ENCODE peak calls at places on chromosomes 12 and 14, in six cellular contexts. S is esophagus squamous epithelium, V is HCT116, R is Peyer's patch, O is breast epithelium, N is A549. F is an unnamed sample.

GRCh38 chr12:127083028-127083949 is 1183.7 kb upstream of the TMEM132C start:
- DNase-seq in S (no peak), V (peak), R (peak), O (no peak), N (peak), F (peak)

GRCh38 chr14:70718383-70719123 is 76.8 kb downstream of the TTC9 start:
- DNase-seq in S (no peak), V (no peak), R (no peak), O (no peak), N (peak), F (no peak)

GRCh38 chr14:57057803-57058202 is 210.9 kb downstream of the EXOC5 start:
- DNase-seq in S (no peak), V (no peak), R (no peak), O (no peak), N (no peak), F (no peak)

GRCh38 chr14:53389207-53389606 is 236.1 kb upstream of the DDHD1 start:
- DNase-seq in S (no peak), V (no peak), R (no peak), O (no peak), N (no peak), F (no peak)

GRCh38 chr12:50488801-50489200 is 16.0 kb upstream of the DIP2B start:
- DNase-seq in S (no peak), V (no peak), R (no peak), O (no peak), N (no peak), F (no peak)

GRCh38 chr12:94795520-94795919 is 145.2 kb upstream of the TMCC3 start:
- DNase-seq in S (no peak), V (peak), R (no peak), O (no peak), N (peak), F (peak)

GRCh38 chr12:45893240-45893639 is 97.1 kb downstream of the SCAF11 start:
- DNase-seq in S (no peak), V (peak), R (no peak), O (no peak), N (peak), F (no peak)

GRCh38 chr12:116773276-116773731 is 35.2 kb downstream of the RNFT2 start:
- DNase-seq in S (no peak), V (peak), R (no peak), O (no peak), N (peak), F (no peak)

GRCh38 chr14:68820119-68820518 is 27.3 kb upstream of the ZFP36L1 start:
- DNase-seq in S (no peak), V (no peak), R (peak), O (peak), N (no peak), F (no peak)

GRCh38 chr12:4781212-4781611 is 61.0 kb downstream of the GALNT8 start:
- DNase-seq in S (no peak), V (no peak), R (no peak), O (no peak), N (no peak), F (no peak)

GRCh38 chr12:37543131-37543965 is 773.2 kb upstream of the ALG10B start:
- DNase-seq in S (no peak), V (no peak), R (no peak), O (no peak), N (no peak), F (no peak)

GRCh38 chr12:25438638-25439037 is 114.4 kb downstream of the LMNTD1 start:
- DNase-seq in S (no peak), V (no peak), R (no peak), O (no peak), N (no peak), F (no peak)

GRCh38 chr14:37384870-37385596 is 187.3 kb downstream of the MIPOL1 start:
- DNase-seq in S (no peak), V (no peak), R (no peak), O (no peak), N (peak), F (no peak)

GRCh38 chr12:109693160-109693559 is 20.5 kb upstream of the FAM222A start:
- DNase-seq in S (no peak), V (no peak), R (no peak), O (no peak), N (no peak), F (no peak)

GRCh38 chr14:99908653-99909250 is 115.5 kb downstream of the EML1 start:
- DNase-seq in S (no peak), V (no peak), R (no peak), O (no peak), N (no peak), F (no peak)

GRCh38 chr12:104670439-104671406 is 214.0 kb downstream of the CHST11 start:
- DNase-seq in S (no peak), V (peak), R (no peak), O (no peak), N (peak), F (no peak)

GRCh38 chr12:104669851-104670337 is 213.1 kb downstream of the CHST11 start:
- DNase-seq in S (no peak), V (no peak), R (peak), O (no peak), N (no peak), F (no peak)

GRCh38 chr12:104672096-104672445 is 215.3 kb downstream of the CHST11 start:
- DNase-seq in S (no peak), V (no peak), R (no peak), O (no peak), N (no peak), F (no peak)

GRCh38 chr12:104672501-104673265 is 215.9 kb downstream of the CHST11 start:
- DNase-seq in S (no peak), V (no peak), R (no peak), O (no peak), N (peak), F (peak)

DNA sequence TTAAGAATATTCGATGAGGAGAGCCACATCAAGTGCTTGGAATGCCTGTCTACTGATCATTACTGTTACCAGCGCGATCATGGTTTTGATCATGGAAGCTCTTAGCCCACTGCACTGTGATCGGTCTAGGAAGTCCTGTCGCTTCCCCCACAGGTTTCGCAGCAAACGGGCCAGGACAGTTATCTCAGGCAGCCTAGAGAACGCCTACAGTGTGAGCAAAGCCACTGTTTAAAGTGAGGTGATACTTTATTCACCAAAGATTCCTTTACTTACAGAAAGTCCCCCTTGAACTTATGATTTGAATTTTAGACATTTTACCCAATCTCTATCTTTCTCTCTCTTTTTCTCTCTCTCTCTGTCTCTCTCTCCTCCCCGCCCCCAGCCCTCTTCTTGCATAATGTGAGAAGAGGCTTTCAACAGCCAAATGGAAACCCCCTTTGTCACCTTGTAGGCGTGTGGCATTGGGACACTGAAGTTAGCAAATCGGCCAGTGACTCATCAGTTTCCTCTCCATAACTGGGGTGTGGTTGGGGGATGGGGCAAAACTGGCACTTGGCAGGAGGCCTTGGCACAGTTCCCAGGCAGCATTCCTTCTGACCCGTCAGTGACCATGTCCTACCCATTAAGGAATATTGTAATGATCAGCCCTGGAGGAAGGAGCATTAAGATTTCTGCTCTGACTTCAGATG is 214.8 kb downstream of the CHST11 start:
- DNase-seq in S (peak), V (peak), R (peak), O (peak), N (peak), F (peak)
- TF ChIP-seq POLR2A in S (no peak), V (no peak), R (no peak), O (no peak), N (no peak), F (no peak)

DNA sequence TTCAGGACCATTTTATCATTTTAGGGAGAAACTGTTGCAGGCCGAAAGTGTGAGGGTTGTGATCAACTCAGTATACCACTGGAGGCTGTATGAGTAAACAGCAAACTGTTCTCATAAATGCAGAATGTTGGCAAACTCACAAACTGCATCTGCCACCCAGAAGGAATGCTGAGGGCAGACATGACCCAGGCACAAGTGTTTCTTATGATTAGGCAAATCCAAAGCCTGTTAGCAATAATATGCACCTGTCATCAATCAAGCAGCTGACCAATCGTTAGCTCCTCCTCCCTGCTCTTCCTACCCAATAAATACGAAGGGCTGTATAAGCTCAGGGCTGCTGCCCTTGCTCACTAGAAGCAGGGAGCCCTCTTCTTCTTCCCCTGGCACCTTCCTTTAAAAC is 15.0 kb upstream of the CCDC175 start:
- DNase-seq in S (no peak), V (no peak), R (no peak), O (no peak), N (no peak), F (no peak)
- TF ChIP-seq POLR2A in S (no peak), V (no peak), R (no peak), O (no peak), N (no peak), F (no peak)

GRCh38 chr12:8779862-8780261 is 42.6 kb upstream of the A2ML1 start:
- DNase-seq in S (no peak), V (no peak), R (no peak), O (no peak), N (no peak), F (no peak)

GRCh38 chr12:8784464-8784863 is 38.0 kb upstream of the A2ML1 start:
- DNase-seq in S (no peak), V (no peak), R (no peak), O (no peak), N (no peak), F (no peak)

GRCh38 chr12:8779281-8779680 is 43.1 kb upstream of the A2ML1 start:
- DNase-seq in S (no peak), V (no peak), R (no peak), O (no peak), N (no peak), F (no peak)

GRCh38 chr12:8780389-8780788 is 42.0 kb upstream of the A2ML1 start:
- DNase-seq in S (no peak), V (peak), R (no peak), O (no peak), N (peak), F (no peak)

DNA sequence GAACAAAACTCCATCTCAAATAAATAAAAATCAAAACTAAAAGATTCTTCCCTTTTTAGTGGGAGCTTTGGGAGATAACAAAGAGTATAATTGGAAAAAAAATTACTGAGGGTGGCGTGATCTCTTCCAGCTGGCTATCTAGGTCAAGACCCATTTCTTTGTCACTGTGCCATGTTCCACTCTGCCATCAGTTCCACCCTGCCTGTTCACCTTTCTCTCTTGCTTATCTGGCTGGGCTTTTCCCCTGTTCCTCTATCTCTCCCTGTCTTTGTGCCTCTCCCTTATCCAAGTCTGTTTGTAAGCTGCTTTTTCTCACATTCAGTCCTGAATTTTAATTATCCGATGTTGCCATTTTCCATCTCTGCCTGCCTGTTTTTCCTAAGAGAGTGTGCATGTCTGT is 41.1 kb upstream of the A2ML1 start:
- DNase-seq in S (no peak), V (no peak), R (no peak), O (no peak), N (no peak), F (no peak)
- TF ChIP-seq POLR2A in S (no peak), V (no peak), R (no peak), O (no peak), N (no peak), F (no peak)

GRCh38 chr12:131894313-131894860 is at the start of gene ULK1:
- DNase-seq in S (peak), V (peak), R (peak), O (peak), N (peak), F (peak)
- TF ChIP-seq POLR2A in S (peak), V (peak), R (peak), O (peak), N (peak), F (peak)